ENCODE peak calls at places on chromosomes 12 and 14, in eight cellular contexts. M is GM12878, G is HepG2, C is A549, L is HCT116, R is K562, S is H1, N is endothelial cell of umbilical vein. D is an unnamed sample.
A peak's percentile ranks its signal among the peaks of the same experiment; 100 is the strongest.

GRCh38 chr14:90087433-90087832 is 25.6 kb downstream of the KCNK13 start:
- DNase-seq in M (no peak), N (no peak), G (peak; percentile 74), L (no peak), S (no peak), R (no peak), C (peak; percentile 50), D (peak; percentile 96)

GRCh38 chr14:97692084-97692483 is 894.9 kb downstream of the VRK1 start:
- DNase-seq in N (no peak), M (no peak), S (no peak), G (no peak), C (no peak), R (no peak), L (no peak), D (no peak)

GRCh38 chr14:96249016-96249415 is 7.0 kb upstream of the BDKRB1 start:
- DNase-seq in R (no peak), S (no peak), M (no peak), N (no peak), G (no peak), C (peak; percentile 69), L (no peak), D (peak; percentile 94)

GRCh38 chr14:52949711-52950409 is 990 bp downstream of the FERMT2 start:
- DNase-seq in M (no peak), G (peak; percentile 44), L (no peak), N (peak; percentile 58), C (peak; percentile 48), R (no peak), S (no peak), D (no peak)

GRCh38 chr14:24542346-24542936 is 33.6 kb downstream of the CTSG start:
- DNase-seq in L (no peak), M (no peak), S (no peak), N (no peak), R (no peak), G (no peak), C (no peak), D (no peak)

GRCh38 chr14:103386632-103387329 is 1.6 kb downstream of the MARK3 start:
- DNase-seq in S (no peak), L (no peak), M (no peak), N (peak; percentile 47), C (no peak), R (no peak), G (no peak), D (peak; percentile 46)

GRCh38 chr12:19196959-19197630 is 67.6 kb downstream of the PLEKHA5 start:
- DNase-seq in S (no peak), C (no peak), M (no peak), N (no peak), R (no peak), G (no peak), L (no peak), D (peak; percentile 24)

GRCh38 chr12:48882325-48882687 is 16.6 kb upstream of the RND1 start:
- DNase-seq in L (no peak), M (no peak), R (no peak), S (no peak), G (no peak), C (peak; percentile 74), N (peak; percentile 96), D (no peak)

GRCh38 chr12:33703221-33703620 is 263.6 kb upstream of the SYT10 start:
- DNase-seq in G (no peak), C (no peak), N (no peak), S (no peak), R (no peak), M (no peak), L (no peak), D (no peak)

GRCh38 chr12:110933326-110933974 is 13.1 kb upstream of the MYL2 start:
- DNase-seq in G (no peak), S (peak; percentile 38), N (no peak), M (no peak), L (no peak), C (no peak), R (no peak), D (no peak)

GRCh38 chr12:6241495-6241894 is 41.3 kb downstream of the CD9 start:
- DNase-seq in R (no peak), M (no peak), G (no peak), C (no peak), N (peak; percentile 74), L (no peak), S (no peak), D (no peak)

GRCh38 chr14:40417777-40418401 is 985.7 kb upstream of the FBXO33 start:
- DNase-seq in C (peak; percentile 17), L (peak; percentile 29), N (no peak), M (no peak), G (peak; percentile 62), R (peak; percentile 6), S (peak; percentile 62), D (peak; percentile 59)

GRCh38 chr14:102911991-102912761 is 10.3 kb upstream of the AMN start:
- DNase-seq in S (no peak), R (no peak), L (no peak), N (no peak), C (no peak), G (no peak), M (no peak), D (no peak)

GRCh38 chr12:57893460-57894353 is 47.2 kb upstream of the CTDSP2 start:
- DNase-seq in G (peak; percentile 62), R (peak; percentile 20), C (no peak), M (no peak), L (no peak), N (peak; percentile 92), S (no peak), D (peak; percentile 28)

GRCh38 chr14:41302776-41303175 is 303.9 kb upstream of the LRFN5 start:
- DNase-seq in L (no peak), G (no peak), C (no peak), N (no peak), M (no peak), R (no peak), S (no peak), D (no peak)

GRCh38 chr14:42980419-42980818 is 1373.7 kb downstream of the LRFN5 start:
- DNase-seq in M (no peak), L (no peak), N (no peak), S (no peak), C (no peak), R (no peak), G (no peak), D (no peak)

GRCh38 chr12:31896514-31897039 is 62.6 kb upstream of the RESF1 start:
- DNase-seq in M (peak; percentile 99), C (no peak), G (no peak), S (no peak), R (peak; percentile 42), N (peak; percentile 91), L (no peak), D (peak; percentile 96)
- TF ChIP-seq POLR2A in M (peak; percentile 62), C (no peak), G (no peak), S (no peak), R (no peak), N (no peak), L (no peak), D (no peak)

GRCh38 chr14:64943556-64943955 is 1.0 kb upstream of the GPX2 start:
- DNase-seq in G (no peak), L (no peak), M (no peak), S (no peak), R (no peak), N (no peak), C (no peak), D (no peak)

GRCh38 chr14:64946310-64947045 is 3.9 kb upstream of the GPX2 start:
- DNase-seq in N (no peak), R (no peak), M (no peak), G (no peak), L (no peak), C (no peak), S (no peak), D (no peak)

GRCh38 chr14:64944861-64945260 is 2.3 kb upstream of the GPX2 start:
- DNase-seq in C (no peak), L (no peak), M (no peak), N (no peak), S (no peak), G (no peak), R (no peak), D (no peak)

GRCh38 chr14:64943981-64944520 is 1.5 kb upstream of the GPX2 start:
- DNase-seq in R (no peak), G (no peak), C (no peak), S (no peak), M (no peak), L (no peak), N (no peak), D (no peak)

DNA sequence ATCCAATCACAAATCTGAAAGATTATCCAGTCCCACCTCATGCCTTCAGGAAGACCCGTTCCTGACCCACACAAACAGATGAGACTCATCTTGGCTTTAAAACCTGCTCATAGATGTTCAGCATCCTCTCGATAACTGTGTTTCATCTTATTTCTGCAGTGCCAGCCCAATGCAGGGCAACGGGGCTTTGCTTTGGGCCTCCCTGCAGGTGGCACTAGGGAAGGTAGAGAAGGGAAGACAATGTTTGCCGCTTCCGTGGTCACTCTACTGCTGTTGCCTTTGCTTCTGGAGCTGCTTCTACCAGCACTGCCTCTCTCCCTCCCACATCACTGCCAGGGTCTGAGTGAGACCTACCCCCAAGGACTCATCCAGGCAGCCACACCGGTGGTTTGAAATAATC is 2.9 kb upstream of the GPX2 start:
- DNase-seq in S (no peak), N (no peak), G (no peak), R (no peak), M (no peak), C (no peak), L (no peak), D (no peak)
- TF ChIP-seq MAX in S (no peak), N (no peak), G (no peak), R (no peak), M (no peak), C (no peak), L (no peak), D (no peak)

DNA sequence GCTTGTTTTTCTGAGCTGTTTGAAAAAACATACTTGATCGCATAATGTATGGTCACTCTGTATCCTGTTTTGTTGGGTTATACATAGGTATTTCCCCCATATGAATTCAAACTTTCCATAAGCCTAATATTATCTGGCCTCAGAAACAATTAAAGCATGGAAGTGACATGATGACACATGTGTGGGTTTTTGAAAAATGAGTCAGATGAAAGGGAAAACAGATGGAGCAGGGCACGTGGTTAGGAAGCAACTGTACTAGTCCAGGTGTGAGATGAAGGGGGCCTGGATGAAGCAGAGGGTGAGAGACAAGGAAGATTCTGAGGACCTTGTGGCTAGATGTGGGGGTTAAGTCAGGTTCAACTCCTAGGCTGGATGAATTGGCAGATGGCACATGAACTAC is 92.7 kb upstream of the DNM1L start:
- DNase-seq in L (no peak), R (no peak), M (no peak), S (no peak), N (peak; percentile 96), G (no peak), C (no peak), D (peak; percentile 76)
- TF ChIP-seq POLR2A in L (no peak), R (no peak), M (no peak), S (no peak), N (peak; percentile 16), G (no peak), C (no peak), D (no peak)

DNA sequence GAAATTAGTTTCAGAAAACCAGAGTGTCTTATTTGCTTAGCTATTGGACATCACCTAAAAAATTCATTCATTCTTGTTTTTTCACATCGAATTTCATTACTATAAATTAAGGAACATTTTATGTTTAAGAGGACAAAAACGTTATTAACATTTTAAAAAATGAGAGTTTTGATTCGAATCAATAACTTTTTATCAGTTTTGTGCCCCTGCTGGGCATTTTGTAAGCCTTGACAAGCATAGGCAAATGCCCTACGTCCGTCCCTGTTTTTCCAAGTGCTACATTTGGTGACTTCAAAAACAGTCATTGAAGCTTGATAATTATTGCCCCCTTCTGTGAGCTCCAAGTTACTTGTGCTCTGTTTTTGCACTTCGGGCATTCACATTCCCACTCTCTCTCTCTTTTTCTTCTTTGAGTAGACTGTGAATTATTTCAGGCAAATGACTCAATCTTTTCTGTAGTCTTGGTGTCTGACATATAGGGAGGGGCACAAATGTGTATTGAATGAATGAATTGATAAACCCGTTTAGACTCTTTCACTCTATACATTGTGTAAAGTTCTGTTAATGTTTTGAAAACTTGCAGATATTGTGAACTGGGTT is 1.2 kb downstream of the APAF1 start:
- DNase-seq in L (peak; percentile 15), N (peak; percentile 49), R (no peak), M (no peak), G (peak; percentile 5), S (no peak), C (peak; percentile 33), D (peak; percentile 69)
- TF ChIP-seq MAX in L (no peak), N (no peak), R (no peak), M (no peak), G (no peak), S (no peak), C (no peak), D (no peak)

D was measured in NB4.